ENCODE peak calls at places on chromosome 2, in four cellular contexts. Z, X, L and B are unnamed samples.
A peak's percentile ranks its signal among the peaks of the same experiment; 100 is the strongest.

GRCh38 chr2:196961889-196962288 is 35.4 kb upstream of the PGAP1 start:
- DNase-seq in Z (no peak), L (no peak), X (no peak), B (no peak)

GRCh38 chr2:134466141-134466540 is 212.3 kb downstream of the MGAT5 start:
- DNase-seq in L (no peak), X (no peak), Z (peak; percentile 37), B (no peak)

GRCh38 chr2:175318542-175318941 is 137.0 kb upstream of the ATP5MC3 start:
- DNase-seq in L (no peak), X (no peak), Z (no peak), B (no peak)

GRCh38 chr2:241798081-241798630 is 10.8 kb upstream of the NEU4 start:
- DNase-seq in L (no peak), Z (no peak), X (peak; percentile 69), B (no peak)

GRCh38 chr2:10097352-10098148 is 17.3 kb upstream of the CYS1 start:
- DNase-seq in X (peak; percentile 85), Z (peak; percentile 61), L (no peak), B (peak; percentile 63)

GRCh38 chr2:57497489-57498096 is 549.0 kb upstream of the VRK2 start:
- DNase-seq in X (no peak), L (peak; percentile 11), Z (peak; percentile 75), B (peak; percentile 10)

GRCh38 chr2:45570671-45571334 is 40.3 kb downstream of the SRBD1 start:
- DNase-seq in Z (peak; percentile 16), X (no peak), L (no peak), B (no peak)

GRCh38 chr2:17709897-17710296 is 43.7 kb downstream of the SMC6 start:
- DNase-seq in X (no peak), Z (no peak), L (no peak), B (no peak)

GRCh38 chr2:227436436-227436835 is 35.5 kb upstream of the AGFG1 start:
- DNase-seq in L (no peak), X (no peak), Z (no peak), B (no peak)

GRCh38 chr2:74440005-74440377 is 1.7 kb downstream of the RTKN start:
- DNase-seq in X (peak; percentile 90), L (no peak), Z (peak; percentile 46), B (peak; percentile 82)

GRCh38 chr2:74440378-74441110 is 1.2 kb downstream of the RTKN start:
- DNase-seq in X (peak; percentile 97), L (peak; percentile 52), Z (peak; percentile 77), B (peak; percentile 90)

GRCh38 chr2:74439373-74440004 is 2.2 kb downstream of the RTKN start:
- DNase-seq in Z (no peak), L (no peak), X (no peak), B (no peak)

GRCh38 chr2:74441690-74442482 is at the start of gene RTKN:
- DNase-seq in X (peak; percentile 87), L (no peak), Z (no peak), B (peak; percentile 45)

GRCh38 chr2:74441111-74441689 is 537 bp downstream of the RTKN start:
- DNase-seq in X (no peak), Z (no peak), L (no peak), B (peak; percentile 35)
- H3K4me3 ChIP-seq in X (peak overlapping the region; percentile 85), Z (peak overlapping the region; percentile 68), L (peak overlapping the region; percentile 65), B (peak overlapping the region; percentile 45)

GRCh38 chr2:29803541-29803940 is 117.8 kb downstream of the ALK start:
- DNase-seq in X (no peak), L (no peak), Z (no peak), B (no peak)

GRCh38 chr2:29802976-29803375 is 118.4 kb downstream of the ALK start:
- DNase-seq in X (no peak), L (no peak), Z (no peak), B (no peak)

GRCh38 chr2:29808321-29808720 is 113.1 kb downstream of the ALK start:
- DNase-seq in Z (no peak), L (no peak), X (no peak), B (no peak)

GRCh38 chr2:29806461-29806860 is 114.9 kb downstream of the ALK start:
- DNase-seq in Z (no peak), L (no peak), X (no peak), B (no peak)

GRCh38 chr2:29804671-29805070 is 116.7 kb downstream of the ALK start:
- DNase-seq in X (no peak), Z (no peak), L (no peak), B (no peak)
- TF ChIP-seq CTCF in X (no peak), Z (no peak), L (no peak), B (no peak)

GRCh38 chr2:142716463-142717242 is 160.8 kb upstream of the KYNU start:
- DNase-seq in X (no peak), L (peak; percentile 20), Z (peak; percentile 73), B (peak; percentile 23)
- H3K4me3 ChIP-seq in X (no peak overlapping the region), L (no peak overlapping the region), Z (no peak overlapping the region), B (no peak overlapping the region)

DNA sequence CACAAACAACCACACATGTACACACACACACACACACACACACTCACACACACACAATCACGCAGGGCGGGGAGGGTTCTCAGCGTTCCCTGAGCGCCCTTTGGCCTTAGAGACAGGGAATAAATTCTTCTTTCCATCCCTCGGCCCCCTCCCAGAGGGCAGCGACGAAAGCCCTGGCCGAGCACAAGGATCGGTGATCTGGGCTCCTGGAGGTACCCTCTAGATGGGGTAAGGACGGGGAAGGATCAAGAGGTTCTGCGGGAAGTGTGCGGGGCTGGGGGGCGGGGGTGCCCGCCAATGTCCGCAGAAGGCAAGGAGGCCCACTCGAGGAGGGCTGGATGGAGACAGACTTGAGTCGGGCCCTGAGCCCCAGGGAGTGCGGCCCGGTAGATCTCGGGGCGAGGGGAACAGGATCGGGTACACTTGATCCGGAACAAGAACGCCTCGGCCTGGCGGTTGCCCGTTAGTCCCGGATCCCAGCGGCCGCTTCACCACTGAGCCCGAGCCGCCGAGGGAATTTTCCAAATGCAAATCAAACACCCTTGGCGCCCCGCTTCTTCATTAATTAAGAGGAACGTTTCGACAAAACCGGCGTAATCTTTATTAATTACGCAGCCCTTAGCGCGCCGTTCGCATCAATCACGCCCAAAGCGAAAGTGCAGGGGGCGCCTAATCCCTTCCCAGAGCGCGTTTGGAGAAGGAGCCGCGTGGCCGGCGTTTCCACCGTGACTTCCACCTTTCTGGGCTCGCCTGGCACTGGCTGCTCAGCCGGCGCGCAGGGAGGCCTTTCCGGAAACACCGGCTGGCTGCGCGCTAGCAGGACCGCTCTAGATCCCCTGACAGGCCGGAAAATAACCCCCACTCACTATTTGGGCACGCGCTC is 7.0 kb upstream of the PAX3 start:
- DNase-seq in Z (peak; percentile 18), L (no peak), X (no peak), B (no peak)
- TF ChIP-seq CTCF in Z (no peak), L (no peak), X (no peak), B (no peak)

GRCh38 chr2:163123526-163123925 is 285.0 kb upstream of the KCNH7 start:
- DNase-seq in X (no peak), L (no peak), Z (no peak), B (no peak)

GRCh38 chr2:163119964-163120363 is 281.4 kb upstream of the KCNH7 start:
- DNase-seq in Z (no peak), L (no peak), X (no peak), B (no peak)

GRCh38 chr2:163122257-163122656 is 283.7 kb upstream of the KCNH7 start:
- DNase-seq in L (no peak), Z (no peak), X (no peak), B (no peak)

GRCh38 chr2:163121483-163121882 is 282.9 kb upstream of the KCNH7 start:
- DNase-seq in Z (no peak), X (no peak), L (no peak), B (no peak)
- H3K4me3 ChIP-seq in Z (no peak overlapping the region), X (no peak overlapping the region), L (no peak overlapping the region), B (no peak overlapping the region)

DNA sequence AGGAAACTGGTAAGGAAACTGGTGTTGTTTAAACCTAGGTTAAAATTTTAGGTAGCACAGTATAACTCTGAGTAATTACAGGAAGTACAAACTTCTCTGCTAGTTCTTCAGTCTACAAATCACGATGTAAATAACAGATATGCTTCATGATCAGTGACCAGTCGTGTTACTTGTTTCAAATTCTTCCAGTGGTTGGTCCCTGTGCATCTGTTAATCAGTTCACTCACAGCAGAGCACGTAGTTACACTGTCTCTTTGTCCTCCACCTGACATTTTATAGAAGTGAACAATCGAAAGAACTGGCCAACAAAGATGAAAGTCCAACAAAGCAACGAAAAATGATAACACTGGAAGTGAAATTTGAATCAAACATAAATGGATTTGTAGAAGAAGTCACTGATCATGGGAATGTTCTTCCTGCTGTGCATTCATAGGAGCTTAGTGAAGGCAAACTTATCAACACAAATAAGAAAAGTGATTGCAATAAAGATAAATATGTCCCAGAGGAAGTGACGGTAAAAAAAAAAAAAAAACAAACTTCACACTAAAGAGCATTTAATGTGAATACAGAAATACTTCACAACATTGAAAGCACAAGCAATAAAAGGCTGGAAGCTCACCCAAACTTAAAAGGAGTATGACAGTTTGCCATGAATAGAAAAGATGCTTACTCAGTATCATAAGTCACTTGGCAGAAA is 7.0 kb downstream of the EIF2AK2 start:
- DNase-seq in X (no peak), Z (peak; percentile 29), L (no peak), B (no peak)
- TF ChIP-seq CTCF in X (no peak), Z (no peak), L (no peak), B (no peak)

GRCh38 chr2:233343171-233343705 is 11.1 kb upstream of the DGKD start:
- DNase-seq in X (no peak), Z (no peak), L (no peak), B (no peak)
- H3K4me3 ChIP-seq in X (no peak overlapping the region), Z (no peak overlapping the region), L (no peak overlapping the region), B (no peak overlapping the region)

GRCh38 chr2:178767099-178768060 is 39.8 kb downstream of the TTN start:
- DNase-seq in X (no peak), Z (no peak), L (no peak), B (peak; percentile 19)

GRCh38 chr2:178756343-178756742 is 50.9 kb downstream of the TTN start:
- DNase-seq in Z (no peak), X (no peak), L (no peak), B (no peak)

GRCh38 chr2:178756843-178757242 is 50.4 kb downstream of the TTN start:
- DNase-seq in L (no peak), Z (peak; percentile 4), X (no peak), B (no peak)

GRCh38 chr2:178764097-178764496 is 43.1 kb downstream of the TTN start:
- DNase-seq in L (no peak), Z (no peak), X (no peak), B (no peak)

DNA sequence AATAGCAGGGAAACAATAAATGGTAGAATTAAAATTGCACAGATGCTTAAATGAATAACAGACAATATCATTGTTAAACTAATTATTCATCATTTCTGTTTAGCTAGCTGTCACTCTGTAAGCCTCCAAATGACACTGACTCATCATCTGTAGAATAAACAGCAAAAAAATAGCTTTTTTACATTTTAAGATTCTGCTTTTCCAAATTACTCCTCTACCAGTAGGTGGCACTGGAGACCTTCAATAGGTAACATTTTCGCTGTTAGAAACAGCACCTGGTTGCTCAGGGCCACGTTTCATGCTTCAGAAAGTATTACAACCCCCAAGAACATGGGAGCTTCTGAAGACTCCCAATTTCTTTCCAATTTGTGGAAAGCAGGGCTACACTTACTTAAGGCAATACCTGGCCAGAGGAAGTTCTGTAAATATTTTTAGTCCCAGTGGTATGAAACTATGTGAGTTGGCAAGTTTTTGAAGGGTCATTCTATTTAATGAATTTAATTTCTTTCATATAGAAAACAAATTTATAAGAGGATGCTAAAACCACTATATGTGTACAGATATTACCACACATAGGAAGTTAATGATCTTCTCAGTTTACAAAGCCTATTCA is 45.4 kb downstream of the TTN start:
- DNase-seq in L (peak; percentile 10), X (no peak), Z (peak; percentile 72), B (no peak)
- TF ChIP-seq CTCF in L (peak; percentile 74), X (peak; percentile 53), Z (peak; percentile 75), B (peak; percentile 63)